ENCODE peak calls at places on chromosomes 11 and 22, in nine cellular contexts. Y is stomach, X is neural progenitor cell, K is ovary, J is Peyer's patch, B is endothelial cell of umbilical vein, Z is psoas muscle, W is uterus, P is heart right ventricle. H is an unnamed sample.

GRCh38 chr11:1388763-1389102 is 1.0 kb upstream of the BRSK2 start:
- DNase-seq in B (no peak), K (no peak), Y (no peak), W (no peak), Z (no peak), J (no peak), X (peak), P (no peak), H (no peak)

GRCh38 chr11:24496728-24497396 is at the start of gene LUZP2:
- DNase-seq in Y (no peak), X (peak), P (no peak), B (peak), W (no peak), J (no peak), K (no peak), Z (peak), H (peak)

GRCh38 chr22:42340695-42341383 is 70.4 kb upstream of the TCF20 start:
- DNase-seq in Y (no peak), K (no peak), J (no peak), W (peak), X (peak), P (no peak), B (no peak), Z (no peak), H (peak)

GRCh38 chr11:85663781-85664560 is 958 bp downstream of the CREBZF start:
- DNase-seq in X (peak), Z (peak), W (peak), K (peak), B (peak), J (peak), Y (peak), P (peak), H (peak)

GRCh38 chr22:50000587-50001387 is 11.8 kb downstream of the IL17REL start:
- DNase-seq in K (no peak), X (no peak), P (no peak), Y (no peak), W (no peak), Z (no peak), J (peak), B (no peak), H (no peak)

GRCh38 chr11:15913261-15913660 is 443.1 kb downstream of the SOX6 start:
- DNase-seq in J (peak), K (no peak), W (no peak), Z (no peak), P (no peak), Y (no peak), B (no peak), X (no peak), H (no peak)

GRCh38 chr11:94728541-94728940 is 39.6 kb upstream of the AMOTL1 start:
- DNase-seq in P (no peak), X (no peak), Y (no peak), K (no peak), J (no peak), Z (no peak), W (no peak), B (no peak), H (no peak)

GRCh38 chr22:17370036-17370765 is 941 bp downstream of the CECR2 start:
- DNase-seq in J (no peak), K (peak), W (no peak), B (no peak), Y (no peak), P (peak), Z (peak), X (peak), H (peak)

GRCh38 chr11:115616941-115617340 is 112.7 kb upstream of the CADM1 start:
- DNase-seq in X (no peak), K (no peak), P (peak), Z (peak), J (peak), Y (no peak), W (peak), B (no peak), H (no peak)

GRCh38 chr11:4482445-4482844 is at the start of gene OR52K1:
- DNase-seq in P (no peak), B (no peak), W (no peak), Z (no peak), K (no peak), X (peak), J (no peak), Y (no peak), H (no peak)

GRCh38 chr22:32204211-32204855 is 540 bp downstream of the RFPL2 start:
- DNase-seq in Y (no peak), P (no peak), W (no peak), K (no peak), J (no peak), Z (no peak), X (peak), B (no peak), H (no peak)

GRCh38 chr11:20310137-20310536 is 53.4 kb upstream of the HTATIP2 start:
- DNase-seq in X (peak), J (no peak), Z (no peak), B (no peak), K (no peak), W (no peak), Y (no peak), P (no peak), H (no peak)

GRCh38 chr11:118111019-118111743 is 24.4 kb upstream of the SMIM35 start:
- DNase-seq in Z (no peak), X (no peak), J (peak), K (no peak), B (no peak), W (no peak), Y (no peak), P (no peak), H (no peak)

GRCh38 chr11:14228356-14228755 is 130.6 kb downstream of the RRAS2 start:
- DNase-seq in Z (no peak), K (no peak), X (no peak), P (no peak), J (no peak), B (no peak), Y (no peak), W (no peak), H (no peak)

GRCh38 chr11:76700177-76701100 is 29.9 kb upstream of the LRRC32 start:
- DNase-seq in W (peak), B (peak), K (no peak), Z (peak), J (no peak), X (no peak), P (no peak), Y (no peak), H (no peak)

GRCh38 chr11:123409886-123410549 is 20.1 kb upstream of the GRAMD1B start:
- DNase-seq in Z (no peak), K (no peak), W (no peak), Y (no peak), X (no peak), J (no peak), P (no peak), B (no peak), H (no peak)

DNA sequence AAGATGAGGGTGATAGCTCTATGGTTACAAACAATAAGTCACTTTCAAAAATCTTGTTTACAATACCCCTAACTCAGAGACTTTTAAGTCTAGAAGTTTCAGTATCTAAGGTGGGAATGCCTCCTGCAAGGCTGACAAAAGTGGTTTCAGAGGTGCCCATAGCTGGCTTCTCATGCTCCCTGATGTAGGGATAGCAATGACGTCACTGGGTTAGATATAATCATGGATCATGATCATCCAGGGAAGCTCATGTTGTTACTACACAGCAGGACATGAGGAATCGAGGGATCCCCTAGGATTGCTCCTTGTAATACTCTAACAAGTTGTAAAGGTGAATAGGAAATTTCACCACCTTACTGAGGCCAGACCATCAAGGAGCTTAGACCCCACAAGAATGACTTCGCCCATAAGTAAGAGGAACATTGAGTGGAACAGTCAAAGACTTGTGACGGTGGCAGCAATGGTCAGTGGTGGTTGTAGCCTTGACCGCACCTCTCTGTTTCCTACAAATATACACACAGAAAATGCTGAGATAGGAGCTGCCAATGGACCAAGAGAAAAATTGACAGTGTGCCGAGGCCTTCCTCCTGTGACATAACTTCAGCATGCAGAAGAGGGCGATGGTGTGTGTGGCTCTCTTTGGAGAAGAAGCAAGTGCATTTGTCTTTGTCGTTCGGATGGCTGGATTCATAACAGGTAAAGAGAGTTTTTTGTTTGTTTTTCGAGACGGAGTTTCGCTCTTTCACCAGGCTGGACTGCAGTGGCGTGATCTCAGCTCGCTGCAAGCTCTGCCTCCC is 15.6 kb downstream of the APOL4 start:
- DNase-seq in B (no peak), J (no peak), Z (no peak), K (no peak), X (no peak), W (no peak), Y (no peak), P (no peak), H (no peak)
- H3K4me3 ChIP-seq in B (no peak), J (no peak), Z (no peak), K (no peak), X (no peak), W (no peak), Y (no peak), P (no peak), H (no peak)

GRCh38 chr11:96199563-96200025 is 143.4 kb downstream of the MAML2 start:
- DNase-seq in W (no peak), Z (no peak), X (no peak), J (no peak), K (no peak), P (no peak), B (peak), Y (no peak), H (no peak)
- H3K27ac ChIP-seq in W (peak), Z (no peak), X (no peak), J (peak), K (no peak), P (peak), B (no peak), Y (peak), H (peak)

GRCh38 chr22:24247564-24248344 is 2.9 kb upstream of the GGT5 start:
- DNase-seq in K (peak), B (peak), W (peak), P (peak), J (peak), X (peak), Z (peak), Y (peak), H (peak)
- H3K4me3 ChIP-seq in K (no peak), B (no peak), W (no peak), P (no peak), J (peak), X (no peak), Z (no peak), Y (no peak), H (no peak)

GRCh38 chr22:35597692-35598395 is 19.3 kb downstream of the MB start:
- DNase-seq in Z (no peak), W (no peak), J (no peak), Y (no peak), B (no peak), X (no peak), K (no peak), P (no peak), H (no peak)
- H3K27ac ChIP-seq in Z (peak), W (no peak), J (no peak), Y (no peak), B (no peak), X (no peak), K (no peak), P (peak), H (peak)

DNA sequence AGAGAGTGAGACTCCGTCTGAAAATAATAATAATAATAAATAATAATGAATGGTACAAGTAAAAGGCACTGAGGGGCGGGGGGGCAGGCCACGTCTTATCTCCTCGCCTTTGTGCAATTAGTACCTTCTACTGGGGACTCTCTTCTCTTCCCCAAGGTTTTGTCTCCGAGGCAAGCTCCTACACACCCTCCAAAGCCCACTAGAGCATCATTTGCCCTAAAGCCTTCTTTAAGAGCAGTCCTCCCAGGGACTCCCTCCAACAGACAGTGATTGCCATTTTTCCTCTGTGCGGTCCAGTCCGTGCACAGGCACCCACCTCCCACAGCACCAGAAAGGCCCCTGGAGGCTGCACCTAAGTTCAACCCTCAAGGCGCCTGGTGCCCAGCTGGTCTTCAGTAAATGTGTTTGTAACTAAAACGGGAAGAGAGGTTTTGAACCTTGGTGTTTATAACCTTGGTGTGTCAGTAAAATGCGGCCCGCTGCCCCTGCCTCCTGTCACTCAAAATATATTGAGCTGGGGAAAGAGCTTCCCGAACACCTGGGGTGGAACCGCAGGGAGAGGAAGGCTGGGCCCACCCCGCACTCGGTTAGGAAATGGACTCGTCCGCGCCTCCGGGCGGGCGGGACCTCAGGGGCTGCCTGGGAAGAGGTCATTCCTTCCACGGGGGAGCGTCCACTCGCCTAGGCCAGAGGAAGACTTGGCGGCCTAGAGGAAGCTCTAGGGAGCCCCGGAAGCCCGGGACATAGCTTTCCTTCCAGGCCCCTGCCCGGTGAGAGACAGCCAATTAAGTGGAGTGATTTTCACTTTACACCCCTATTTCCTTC is 4.7 kb upstream of the KDELR3 start:
- DNase-seq in Z (peak), W (no peak), J (no peak), X (peak), B (no peak), Y (no peak), P (peak), K (peak), H (peak)
- H3K4me3 ChIP-seq in Z (no peak), W (no peak), J (no peak), X (peak), B (no peak), Y (no peak), P (peak), K (no peak), H (no peak)

DNA sequence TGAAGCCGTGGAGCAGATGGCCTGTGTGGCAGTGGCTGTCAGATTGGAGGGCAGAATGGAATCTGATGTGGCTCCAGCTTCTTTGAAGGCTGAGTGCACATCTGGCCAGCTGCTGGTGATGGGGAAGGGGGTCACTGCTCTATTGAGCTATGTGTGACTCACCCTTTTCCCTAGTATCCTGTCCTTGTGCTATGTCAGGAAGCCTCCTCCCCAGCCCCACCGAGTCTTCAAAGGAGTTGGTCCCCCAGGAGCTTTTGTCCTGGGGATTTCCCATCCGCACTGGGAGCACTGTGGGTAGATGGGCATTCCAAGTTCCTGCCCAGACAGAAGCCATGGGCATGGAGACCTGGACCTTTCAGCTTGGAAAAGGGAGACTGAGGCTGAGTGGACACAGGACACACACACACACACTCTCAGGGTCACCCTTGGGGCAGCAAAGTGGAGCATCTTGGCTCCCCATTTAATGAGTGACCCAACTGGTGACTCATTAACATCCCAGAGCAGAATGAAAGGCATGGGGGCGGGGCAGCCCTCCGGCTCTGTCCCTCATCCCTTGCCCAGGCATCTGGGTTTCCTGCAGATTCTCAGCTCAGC is 3.3 kb downstream of the SERPINH1 start:
- DNase-seq in J (peak), P (peak), X (no peak), Z (peak), B (peak), K (peak), W (peak), Y (no peak), H (peak)
- H3K27ac ChIP-seq in J (peak), P (peak), X (no peak), Z (peak), B (peak), K (peak), W (peak), Y (peak), H (peak)

GRCh38 chr11:67261942-67262681 is 4.2 kb upstream of the GRK2 start:
- DNase-seq in P (no peak), Y (no peak), K (peak), B (no peak), X (no peak), Z (no peak), J (peak), W (no peak), H (peak)
- H3K4me3 ChIP-seq in P (peak), Y (peak), K (no peak), B (no peak), X (peak), Z (peak), J (no peak), W (no peak), H (no peak)

DNA sequence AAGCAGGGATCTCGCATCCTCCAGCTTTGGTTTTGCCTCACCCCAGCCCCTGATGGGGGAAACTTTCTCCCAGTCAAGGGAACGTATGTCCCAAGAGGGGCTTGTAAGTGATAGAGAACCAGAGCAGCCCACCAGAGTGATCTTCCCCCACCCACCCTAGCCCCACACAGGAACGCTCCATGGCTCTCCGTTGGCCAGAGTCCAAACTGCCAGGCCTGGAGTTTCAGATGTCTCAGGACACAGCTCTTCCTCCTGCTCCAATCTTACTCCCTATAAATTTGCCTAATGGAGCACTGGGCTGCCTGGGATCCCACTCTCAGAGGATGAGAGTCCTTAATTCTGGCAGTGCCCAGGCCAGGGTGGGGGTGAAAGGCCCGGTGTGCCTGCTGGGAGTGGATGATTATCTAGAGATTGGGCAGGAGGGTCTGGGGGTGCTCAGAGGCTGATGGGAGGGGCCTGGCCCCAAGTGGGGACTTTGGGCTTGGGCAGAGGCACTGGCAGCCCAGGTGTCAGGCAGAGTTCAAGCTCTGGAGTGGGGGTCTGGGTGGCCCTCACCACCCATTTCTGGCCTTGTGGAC is 79.9 kb downstream of the WNT7B start:
- DNase-seq in J (no peak), Z (peak), Y (no peak), W (no peak), K (no peak), P (no peak), X (no peak), B (no peak), H (peak)
- H3K27ac ChIP-seq in J (no peak), Z (no peak), Y (no peak), W (no peak), K (no peak), P (no peak), X (no peak), B (no peak), H (no peak)

GRCh38 chr22:48694296-48694883 is 1133.3 kb downstream of the BRD1 start:
- DNase-seq in W (no peak), B (no peak), K (no peak), X (no peak), Z (peak), P (no peak), Y (no peak), J (no peak), H (no peak)
- H3K4me3 ChIP-seq in W (no peak), B (no peak), K (no peak), X (no peak), Z (no peak), P (no peak), Y (no peak), J (no peak), H (no peak)

GRCh38 chr22:38311331-38311635 is 6.0 kb downstream of the CSNK1E start:
- DNase-seq in K (no peak), X (no peak), Z (no peak), P (peak), Y (no peak), B (no peak), W (no peak), J (no peak), H (no peak)
- H3K27ac ChIP-seq in K (peak), X (no peak), Z (peak), P (peak), Y (peak), B (no peak), W (peak), J (peak), H (peak)

H was measured in right cardiac atrium.